ENCODE peak calls at places on chromosomes 4 and X, in eight cellular contexts. One of them, this sample, is unnamed.

GRCh38 chr4:6727081-6727942 is 11.3 kb downstream of the BLOC1S4 start:
- DNase-seq in H7: peak
- DNase-seq in heart left ventricle: no peak
- DNase-seq in right atrium auricular region: no peak
- DNase-seq in transverse colon: no peak
- DNase-seq in choroid plexus epithelial cell: peak
- DNase-seq in left ventricle myocardium inferior: no peak
- DNase-seq in astrocyte of the spinal cord: peak
- DNase-seq in this sample: peak

GRCh38 chr4:128862608-128863313 is 53.3 kb downstream of the JADE1 start:
- DNase-seq in H7: peak
- DNase-seq in heart left ventricle: no peak
- DNase-seq in right atrium auricular region: no peak
- DNase-seq in transverse colon: no peak
- DNase-seq in choroid plexus epithelial cell: peak
- DNase-seq in left ventricle myocardium inferior: no peak
- DNase-seq in astrocyte of the spinal cord: no peak
- DNase-seq in this sample: no peak

GRCh38 chr4:90127706-90128345 is 632 bp downstream of the CCSER1 start:
- DNase-seq in H7: peak
- DNase-seq in heart left ventricle: peak
- DNase-seq in right atrium auricular region: no peak
- DNase-seq in transverse colon: no peak
- DNase-seq in choroid plexus epithelial cell: no peak
- DNase-seq in left ventricle myocardium inferior: peak
- DNase-seq in astrocyte of the spinal cord: peak
- DNase-seq in this sample: no peak

GRCh38 chrX:154812341-154813101 is 7.2 kb upstream of the MPP1 start:
- DNase-seq in H7: no peak
- DNase-seq in heart left ventricle: no peak
- DNase-seq in right atrium auricular region: no peak
- DNase-seq in transverse colon: no peak
- DNase-seq in choroid plexus epithelial cell: no peak
- DNase-seq in left ventricle myocardium inferior: no peak
- DNase-seq in astrocyte of the spinal cord: no peak
- DNase-seq in this sample: no peak

GRCh38 chrX:67692246-67692645 is 148.4 kb downstream of the AR start:
- DNase-seq in H7: no peak
- DNase-seq in heart left ventricle: no peak
- DNase-seq in right atrium auricular region: no peak
- DNase-seq in transverse colon: no peak
- DNase-seq in choroid plexus epithelial cell: peak
- DNase-seq in left ventricle myocardium inferior: no peak
- DNase-seq in astrocyte of the spinal cord: peak
- DNase-seq in this sample: no peak

GRCh38 chr4:38069271-38069760 is 109.1 kb downstream of the PTTG2 start:
- DNase-seq in H7: peak
- DNase-seq in heart left ventricle: no peak
- DNase-seq in right atrium auricular region: no peak
- DNase-seq in transverse colon: peak
- DNase-seq in choroid plexus epithelial cell: peak
- DNase-seq in left ventricle myocardium inferior: no peak
- DNase-seq in astrocyte of the spinal cord: peak
- DNase-seq in this sample: no peak

GRCh38 chrX:12984629-12985303 is 9.9 kb downstream of the TMSB4X start:
- DNase-seq in H7: no peak
- DNase-seq in heart left ventricle: no peak
- DNase-seq in right atrium auricular region: no peak
- DNase-seq in transverse colon: peak
- DNase-seq in choroid plexus epithelial cell: peak
- DNase-seq in left ventricle myocardium inferior: no peak
- DNase-seq in astrocyte of the spinal cord: peak
- DNase-seq in this sample: no peak

GRCh38 chrX:124497386-124497785 is 151.0 kb downstream of the SH2D1A start:
- DNase-seq in H7: no peak
- DNase-seq in heart left ventricle: no peak
- DNase-seq in right atrium auricular region: no peak
- DNase-seq in transverse colon: no peak
- DNase-seq in choroid plexus epithelial cell: no peak
- DNase-seq in left ventricle myocardium inferior: no peak
- DNase-seq in astrocyte of the spinal cord: no peak
- DNase-seq in this sample: no peak

GRCh38 chr4:53479731-53480525 is 102.5 kb downstream of the FIP1L1 start:
- DNase-seq in H7: no peak
- DNase-seq in heart left ventricle: no peak
- DNase-seq in right atrium auricular region: no peak
- DNase-seq in transverse colon: no peak
- DNase-seq in choroid plexus epithelial cell: peak
- DNase-seq in left ventricle myocardium inferior: no peak
- DNase-seq in astrocyte of the spinal cord: peak
- DNase-seq in this sample: no peak

GRCh38 chr4:121814756-121815155 is 8.9 kb downstream of the CCNA2 start:
- DNase-seq in H7: no peak
- DNase-seq in heart left ventricle: no peak
- DNase-seq in right atrium auricular region: no peak
- DNase-seq in transverse colon: no peak
- DNase-seq in choroid plexus epithelial cell: no peak
- DNase-seq in left ventricle myocardium inferior: no peak
- DNase-seq in astrocyte of the spinal cord: no peak
- DNase-seq in this sample: no peak

GRCh38 chr4:623914-624626 is 1.3 kb upstream of the PDE6B start:
- DNase-seq in H7: peak
- DNase-seq in heart left ventricle: no peak
- DNase-seq in right atrium auricular region: no peak
- DNase-seq in transverse colon: no peak
- DNase-seq in choroid plexus epithelial cell: no peak
- DNase-seq in left ventricle myocardium inferior: no peak
- DNase-seq in astrocyte of the spinal cord: no peak
- DNase-seq in this sample: no peak

GRCh38 chr4:86558799-86559198 is 35.3 kb upstream of the PTPN13 start:
- DNase-seq in H7: no peak
- DNase-seq in heart left ventricle: no peak
- DNase-seq in right atrium auricular region: no peak
- DNase-seq in transverse colon: no peak
- DNase-seq in choroid plexus epithelial cell: no peak
- DNase-seq in left ventricle myocardium inferior: no peak
- DNase-seq in astrocyte of the spinal cord: peak
- DNase-seq in this sample: no peak

GRCh38 chrX:19753368-19753767 is 134.0 kb downstream of the SH3KBP1 start:
- DNase-seq in H7: no peak
- DNase-seq in heart left ventricle: no peak
- DNase-seq in right atrium auricular region: no peak
- DNase-seq in transverse colon: no peak
- DNase-seq in choroid plexus epithelial cell: no peak
- DNase-seq in left ventricle myocardium inferior: no peak
- DNase-seq in astrocyte of the spinal cord: no peak
- DNase-seq in this sample: no peak

GRCh38 chr4:6198278-6198677 is 2.1 kb downstream of the JAKMIP1 start:
- DNase-seq in H7: peak
- DNase-seq in heart left ventricle: no peak
- DNase-seq in right atrium auricular region: no peak
- DNase-seq in transverse colon: no peak
- DNase-seq in choroid plexus epithelial cell: no peak
- DNase-seq in left ventricle myocardium inferior: no peak
- DNase-seq in astrocyte of the spinal cord: no peak
- DNase-seq in this sample: no peak

GRCh38 chr4:99653921-99654890 is 3.4 kb downstream of the C4orf54 start:
- DNase-seq in H7: no peak
- DNase-seq in heart left ventricle: no peak
- DNase-seq in right atrium auricular region: no peak
- DNase-seq in transverse colon: no peak
- DNase-seq in choroid plexus epithelial cell: no peak
- DNase-seq in left ventricle myocardium inferior: no peak
- DNase-seq in astrocyte of the spinal cord: no peak
- DNase-seq in this sample: no peak

GRCh38 chrX:32520789-32521188 is 690.6 kb downstream of the DMD start:
- DNase-seq in H7: no peak
- DNase-seq in heart left ventricle: no peak
- DNase-seq in right atrium auricular region: no peak
- DNase-seq in transverse colon: no peak
- DNase-seq in choroid plexus epithelial cell: no peak
- DNase-seq in left ventricle myocardium inferior: no peak
- DNase-seq in astrocyte of the spinal cord: no peak
- DNase-seq in this sample: no peak

GRCh38 chrX:103254921-103255455 is at the start of gene TCEAL8:
- DNase-seq in H7: peak
- DNase-seq in heart left ventricle: peak
- DNase-seq in right atrium auricular region: peak
- DNase-seq in transverse colon: peak
- DNase-seq in choroid plexus epithelial cell: peak
- DNase-seq in left ventricle myocardium inferior: peak
- DNase-seq in astrocyte of the spinal cord: peak
- DNase-seq in this sample: peak

GRCh38 chr4:169404959-169405358 is 134.2 kb upstream of the SH3RF1 start:
- DNase-seq in H7: peak
- DNase-seq in heart left ventricle: no peak
- DNase-seq in right atrium auricular region: no peak
- DNase-seq in transverse colon: no peak
- DNase-seq in choroid plexus epithelial cell: peak
- DNase-seq in left ventricle myocardium inferior: no peak
- DNase-seq in astrocyte of the spinal cord: no peak
- DNase-seq in this sample: no peak

GRCh38 chr4:110611968-110612447 is 10.9 kb downstream of the PITX2 start:
- DNase-seq in H7: peak
- DNase-seq in heart left ventricle: no peak
- DNase-seq in right atrium auricular region: no peak
- DNase-seq in transverse colon: no peak
- DNase-seq in choroid plexus epithelial cell: no peak
- DNase-seq in left ventricle myocardium inferior: no peak
- DNase-seq in astrocyte of the spinal cord: no peak
- DNase-seq in this sample: no peak

GRCh38 chr4:139986621-139987510 is 167.1 kb downstream of the MAML3 start:
- DNase-seq in H7: no peak
- DNase-seq in heart left ventricle: no peak
- DNase-seq in right atrium auricular region: no peak
- DNase-seq in transverse colon: no peak
- DNase-seq in choroid plexus epithelial cell: peak
- DNase-seq in left ventricle myocardium inferior: no peak
- DNase-seq in astrocyte of the spinal cord: peak
- DNase-seq in this sample: no peak

GRCh38 chrX:68912113-68912980 is 83.5 kb downstream of the EFNB1 start:
- DNase-seq in H7: peak
- DNase-seq in heart left ventricle: no peak
- DNase-seq in right atrium auricular region: no peak
- DNase-seq in transverse colon: no peak
- DNase-seq in choroid plexus epithelial cell: peak
- DNase-seq in left ventricle myocardium inferior: no peak
- DNase-seq in astrocyte of the spinal cord: peak
- DNase-seq in this sample: peak
- H3K4me3 ChIP-seq in H7: peak
- H3K4me3 ChIP-seq in heart left ventricle: no peak
- H3K4me3 ChIP-seq in right atrium auricular region: no peak
- H3K4me3 ChIP-seq in transverse colon: no peak
- H3K4me3 ChIP-seq in choroid plexus epithelial cell: no peak
- H3K4me3 ChIP-seq in left ventricle myocardium inferior: no peak
- H3K4me3 ChIP-seq in astrocyte of the spinal cord: no peak
- H3K4me3 ChIP-seq in this sample: no peak

GRCh38 chrX:49232525-49232924 is 615 bp downstream of the CACNA1F start:
- DNase-seq in H7: no peak
- DNase-seq in heart left ventricle: no peak
- DNase-seq in right atrium auricular region: no peak
- DNase-seq in transverse colon: no peak
- DNase-seq in choroid plexus epithelial cell: no peak
- DNase-seq in left ventricle myocardium inferior: no peak
- DNase-seq in astrocyte of the spinal cord: no peak
- DNase-seq in this sample: no peak
- H3K4me3 ChIP-seq in H7: no peak
- H3K4me3 ChIP-seq in heart left ventricle: no peak
- H3K4me3 ChIP-seq in right atrium auricular region: no peak
- H3K4me3 ChIP-seq in transverse colon: no peak
- H3K4me3 ChIP-seq in choroid plexus epithelial cell: no peak
- H3K4me3 ChIP-seq in left ventricle myocardium inferior: no peak
- H3K4me3 ChIP-seq in astrocyte of the spinal cord: no peak
- H3K4me3 ChIP-seq in this sample: no peak

GRCh38 chrX:115968436-115969252 is 201.9 kb upstream of the AGTR2 start:
- DNase-seq in H7: peak
- DNase-seq in heart left ventricle: peak
- DNase-seq in right atrium auricular region: peak
- DNase-seq in transverse colon: peak
- DNase-seq in choroid plexus epithelial cell: peak
- DNase-seq in left ventricle myocardium inferior: peak
- DNase-seq in astrocyte of the spinal cord: peak
- DNase-seq in this sample: peak
- H3K4me3 ChIP-seq in H7: peak
- H3K4me3 ChIP-seq in heart left ventricle: peak
- H3K4me3 ChIP-seq in right atrium auricular region: peak
- H3K4me3 ChIP-seq in transverse colon: peak
- H3K4me3 ChIP-seq in choroid plexus epithelial cell: peak
- H3K4me3 ChIP-seq in left ventricle myocardium inferior: peak
- H3K4me3 ChIP-seq in astrocyte of the spinal cord: peak
- H3K4me3 ChIP-seq in this sample: peak

GRCh38 chrX:15854080-15854655 is 445 bp downstream of the AP1S2 start:
- DNase-seq in H7: peak
- DNase-seq in heart left ventricle: peak
- DNase-seq in right atrium auricular region: peak
- DNase-seq in transverse colon: peak
- DNase-seq in choroid plexus epithelial cell: no peak
- DNase-seq in left ventricle myocardium inferior: peak
- DNase-seq in astrocyte of the spinal cord: no peak
- DNase-seq in this sample: peak

GRCh38 chrX:15855562-15856256 is 1.1 kb upstream of the AP1S2 start:
- DNase-seq in H7: no peak
- DNase-seq in heart left ventricle: no peak
- DNase-seq in right atrium auricular region: no peak
- DNase-seq in transverse colon: no peak
- DNase-seq in choroid plexus epithelial cell: no peak
- DNase-seq in left ventricle myocardium inferior: no peak
- DNase-seq in astrocyte of the spinal cord: no peak
- DNase-seq in this sample: no peak

GRCh38 chrX:15854712-15855561 is at the start of gene AP1S2:
- DNase-seq in H7: peak
- DNase-seq in heart left ventricle: peak
- DNase-seq in right atrium auricular region: peak
- DNase-seq in transverse colon: peak
- DNase-seq in choroid plexus epithelial cell: peak
- DNase-seq in left ventricle myocardium inferior: peak
- DNase-seq in astrocyte of the spinal cord: peak
- DNase-seq in this sample: peak

GRCh38 chrX:15856580-15856979 is 2.0 kb upstream of the AP1S2 start:
- DNase-seq in H7: no peak
- DNase-seq in heart left ventricle: no peak
- DNase-seq in right atrium auricular region: no peak
- DNase-seq in transverse colon: no peak
- DNase-seq in choroid plexus epithelial cell: no peak
- DNase-seq in left ventricle myocardium inferior: no peak
- DNase-seq in astrocyte of the spinal cord: no peak
- DNase-seq in this sample: no peak

DNA sequence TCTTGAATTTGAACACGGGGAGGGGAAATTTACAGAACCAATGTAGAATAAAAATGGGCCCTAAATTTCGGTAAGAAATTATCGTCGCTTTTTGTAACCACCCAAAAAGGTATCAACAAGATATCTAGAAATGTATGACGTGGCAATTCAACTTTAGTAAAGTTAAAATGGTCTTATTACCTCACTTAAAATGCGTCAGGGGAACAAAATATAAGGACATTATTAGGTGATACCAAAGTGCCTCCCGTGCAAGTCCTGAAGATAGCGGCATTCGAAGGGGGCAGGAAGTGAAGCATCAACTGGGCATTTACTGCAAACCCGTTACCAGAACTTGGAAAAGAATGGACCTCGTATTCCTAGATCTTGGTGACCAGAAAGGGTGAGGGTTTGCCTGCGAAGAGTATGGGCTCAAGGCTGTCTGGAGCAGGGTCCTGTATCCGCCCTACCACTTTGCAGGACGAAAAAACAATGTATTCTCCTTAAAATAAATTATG is 980 bp downstream of the AP1S2 start:
- DNase-seq in H7: no peak
- DNase-seq in heart left ventricle: no peak
- DNase-seq in right atrium auricular region: no peak
- DNase-seq in transverse colon: no peak
- DNase-seq in choroid plexus epithelial cell: no peak
- DNase-seq in left ventricle myocardium inferior: no peak
- DNase-seq in astrocyte of the spinal cord: peak
- DNase-seq in this sample: no peak
- H3K4me3 ChIP-seq in H7: peak
- H3K4me3 ChIP-seq in heart left ventricle: peak
- H3K4me3 ChIP-seq in right atrium auricular region: peak
- H3K4me3 ChIP-seq in transverse colon: peak
- H3K4me3 ChIP-seq in choroid plexus epithelial cell: peak
- H3K4me3 ChIP-seq in left ventricle myocardium inferior: peak
- H3K4me3 ChIP-seq in astrocyte of the spinal cord: peak
- H3K4me3 ChIP-seq in this sample: peak

This sample was measured in testis.